ENCODE peak calls at places on chromosomes 1 and 21, in ten cellular contexts. E is HTR-8/SVneo; M is mesendoderm; I is iPS-NIHi11; G is effector memory CD8-positive, alpha-beta T cell; J is iris pigment epithelial cell; B is MV-4-11; H is GM12878; S is cardiac fibroblast; V is endothelial cell. W is an unnamed sample.

GRCh38 chr1:11188381-11188780 is 774 bp upstream of the ANGPTL7 start:
- DNase-seq in E (no peak), M (no peak), I (no peak), G (no peak), J (peak), B (no peak), H (no peak), S (peak), V (no peak), W (no peak)

GRCh38 chr1:4108741-4109625 is 208.9 kb upstream of the C1orf174 start:
- DNase-seq in E (no peak), M (no peak), I (no peak), G (no peak), J (no peak), B (no peak), H (no peak), S (no peak), V (no peak), W (no peak)

GRCh38 chr1:66752000-66752592 is at the start of gene DYNLT5:
- DNase-seq in E (peak), M (peak), I (peak), G (no peak), J (peak), B (peak), H (no peak), S (peak), V (peak), W (peak)

GRCh38 chr1:62746086-62746808 is 37.7 kb upstream of the ATG4C start:
- DNase-seq in E (peak), M (peak), I (peak), G (no peak), J (peak), B (peak), H (no peak), S (peak), V (no peak), W (peak)

GRCh38 chr1:226945858-226946245 is 5.8 kb downstream of the COQ8A start:
- DNase-seq in E (no peak), M (no peak), I (no peak), G (no peak), J (no peak), B (no peak), H (no peak), S (no peak), V (no peak), W (no peak)

GRCh38 chr1:26353976-26354820 is at the start of gene CRYBG2:
- DNase-seq in E (no peak), M (no peak), I (peak), G (no peak), J (no peak), B (no peak), H (no peak), S (no peak), V (no peak), W (no peak)

GRCh38 chr1:119132179-119132578 is 8.3 kb downstream of the WARS2 start:
- DNase-seq in E (no peak), M (no peak), I (no peak), G (no peak), J (no peak), B (no peak), H (no peak), S (no peak), V (no peak), W (no peak)

GRCh38 chr21:42118901-42119300 is 47.8 kb downstream of the UMODL1 start:
- DNase-seq in E (no peak), M (no peak), I (no peak), G (no peak), J (no peak), B (peak), H (no peak), S (no peak), V (no peak), W (no peak)

GRCh38 chr1:156452863-156453262 is 47.7 kb downstream of the MEF2D start:
- DNase-seq in E (no peak), M (no peak), I (no peak), G (no peak), J (no peak), B (peak), H (no peak), S (no peak), V (no peak), W (no peak)

GRCh38 chr1:11736746-11737639 is 1.1 kb downstream of the AGTRAP start:
- DNase-seq in E (peak), M (peak), I (peak), G (no peak), J (peak), B (peak), H (no peak), S (peak), V (peak), W (peak)

GRCh38 chr1:196317535-196318522 is 290.4 kb downstream of the KCNT2 start:
- DNase-seq in E (no peak), M (peak), I (peak), G (no peak), J (peak), B (peak), H (no peak), S (peak), V (peak), W (no peak)

GRCh38 chr1:150080784-150081183 is 13.2 kb downstream of the VPS45 start:
- DNase-seq in E (no peak), M (no peak), I (no peak), G (no peak), J (no peak), B (no peak), H (no peak), S (no peak), V (no peak), W (no peak)

GRCh38 chr21:45818276-45818903 is 163.2 kb upstream of the COL6A1 start:
- DNase-seq in E (no peak), M (peak), I (no peak), G (no peak), J (peak), B (peak), H (no peak), S (peak), V (no peak), W (no peak)

GRCh38 chr1:241645199-241645598 is 5.0 kb upstream of the CHML start:
- DNase-seq in E (no peak), M (no peak), I (no peak), G (no peak), J (no peak), B (no peak), H (no peak), S (peak), V (no peak), W (no peak)